ENCODE peak calls at places on chromosomes 12 and 14, in ten cellular contexts. V is GM23248; M is left kidney; P is fibroblast of the conjunctiva; C is COR-L47; K is lower leg skin; A is H54; Y is adrenal gland; Q is activated CD4-positive, alpha-beta T cell treated with anti-CD3 and anti-CD28 coated beads, Interleukin-2, amount 50 U/mL, for 1 hour; R is NCI-H1105 treated with DMSO at 0.1 percent for 48 hours. B is an unnamed sample.

GRCh38 chr14:99273025-99273723 is 1.2 kb upstream of the BCL11B start:
- DNase-seq in V (peak), M (peak), P (no peak), C (peak), K (peak), A (no peak), Y (peak), Q (no peak), R (peak), B (peak)

GRCh38 chr12:7354521-7354920 is 50.6 kb downstream of the ACSM4 start:
- DNase-seq in V (peak), M (no peak), P (no peak), C (no peak), K (no peak), A (no peak), Y (peak), Q (no peak), R (no peak), B (no peak)

GRCh38 chr14:61258985-61259384 is 22.2 kb downstream of the TMEM30B start:
- DNase-seq in V (peak), M (peak), P (no peak), C (no peak), K (no peak), A (no peak), Y (no peak), Q (no peak), R (peak), B (no peak)

GRCh38 chr12:11877869-11878780 is 192.6 kb upstream of the BCL2L14 start:
- DNase-seq in V (peak), M (no peak), P (no peak), C (no peak), K (no peak), A (peak), Y (peak), Q (no peak), R (peak), B (no peak)

GRCh38 chr12:24810378-24810777 is 138.5 kb downstream of the BCAT1 start:
- DNase-seq in V (no peak), M (no peak), P (no peak), C (no peak), K (no peak), A (no peak), Y (no peak), Q (no peak), R (no peak), B (no peak)

GRCh38 chr14:52950410-52950897 is 396 bp downstream of the FERMT2 start:
- DNase-seq in V (peak), M (peak), P (no peak), C (no peak), K (peak), A (peak), Y (peak), Q (no peak), R (peak), B (peak)

GRCh38 chr12:120132863-120133385 is 16.4 kb upstream of the RAB35 start:
- DNase-seq in V (no peak), M (no peak), P (no peak), C (no peak), K (no peak), A (no peak), Y (no peak), Q (no peak), R (no peak), B (no peak)

GRCh38 chr14:65745396-65746190 is 333.1 kb downstream of the FUT8 start:
- DNase-seq in V (no peak), M (no peak), P (no peak), C (no peak), K (no peak), A (no peak), Y (no peak), Q (no peak), R (no peak), B (no peak)

GRCh38 chr14:93231129-93231979 is 24.3 kb downstream of the UBR7 start:
- DNase-seq in V (peak), M (peak), P (no peak), C (peak), K (no peak), A (no peak), Y (peak), Q (no peak), R (peak), B (peak)

GRCh38 chr14:85102591-85102990 is 427.4 kb upstream of the FLRT2 start:
- DNase-seq in V (no peak), M (no peak), P (no peak), C (no peak), K (no peak), A (no peak), Y (no peak), Q (no peak), R (no peak), B (no peak)

GRCh38 chr14:94158239-94158888 is 15.8 kb upstream of the PPP4R4 start:
- DNase-seq in V (no peak), M (no peak), P (no peak), C (no peak), K (no peak), A (no peak), Y (no peak), Q (peak), R (no peak), B (no peak)

GRCh38 chr14:62694075-62694474 is 351.2 kb downstream of the KCNH5 start:
- DNase-seq in V (no peak), M (no peak), P (peak), C (no peak), K (no peak), A (peak), Y (no peak), Q (no peak), R (no peak), B (no peak)

GRCh38 chr12:5456906-5457305 is 25.0 kb downstream of the NTF3 start:
- DNase-seq in V (peak), M (peak), P (no peak), C (no peak), K (no peak), A (peak), Y (no peak), Q (no peak), R (no peak), B (no peak)

GRCh38 chr12:124460771-124461170 is 106.6 kb downstream of the NCOR2 start:
- DNase-seq in V (no peak), M (no peak), P (no peak), C (no peak), K (no peak), A (no peak), Y (no peak), Q (no peak), R (no peak), B (no peak)

GRCh38 chr12:12272869-12273268 is 6.0 kb upstream of the LRP6 start:
- DNase-seq in V (peak), M (peak), P (no peak), C (no peak), K (no peak), A (no peak), Y (no peak), Q (no peak), R (no peak), B (no peak)

GRCh38 chr14:91114079-91115065 is 499 bp downstream of the DGLUCY start:
- DNase-seq in V (peak), M (peak), P (no peak), C (peak), K (peak), A (peak), Y (peak), Q (peak), R (peak), B (peak)

GRCh38 chr14:91387135-91387849 is 30.3 kb downstream of the CCDC88C start:
- DNase-seq in V (no peak), M (peak), P (no peak), C (no peak), K (no peak), A (no peak), Y (no peak), Q (no peak), R (no peak), B (peak)

GRCh38 chr14:64191756-64192155 is 102.4 kb downstream of the ESR2 start:
- DNase-seq in V (peak), M (no peak), P (peak), C (no peak), K (no peak), A (peak), Y (no peak), Q (no peak), R (no peak), B (no peak)

GRCh38 chr12:103312742-103313354 is 182.9 kb downstream of the C12orf42 start:
- DNase-seq in V (no peak), M (no peak), P (no peak), C (no peak), K (no peak), A (no peak), Y (no peak), Q (no peak), R (no peak), B (no peak)

GRCh38 chr14:91113829-91114078 is at the start of gene DGLUCY:
- DNase-seq in V (peak), M (peak), P (peak), C (no peak), K (no peak), A (peak), Y (peak), Q (no peak), R (no peak), B (no peak)

GRCh38 chr14:94451091-94451751 is 1.4 kb downstream of the SERPINA11 start:
- DNase-seq in V (no peak), M (no peak), P (no peak), C (no peak), K (no peak), A (no peak), Y (no peak), Q (no peak), R (no peak), B (no peak)

GRCh38 chr12:5708371-5708770 is 236.7 kb downstream of the ANO2 start:
- DNase-seq in V (no peak), M (no peak), P (no peak), C (no peak), K (no peak), A (no peak), Y (no peak), Q (no peak), R (no peak), B (no peak)

GRCh38 chr14:81519200-81519998 is 14.3 kb downstream of the SEL1L start:
- DNase-seq in V (no peak), M (peak), P (no peak), C (no peak), K (no peak), A (no peak), Y (no peak), Q (no peak), R (no peak), B (no peak)

GRCh38 chr12:64556231-64556630 is 54.1 kb upstream of the RASSF3 start:
- DNase-seq in V (peak), M (no peak), P (no peak), C (no peak), K (no peak), A (no peak), Y (no peak), Q (no peak), R (no peak), B (no peak)

GRCh38 chr14:68563256-68564131 is 229.4 kb downstream of the ZFP36L1 start:
- DNase-seq in V (no peak), M (peak), P (no peak), C (no peak), K (no peak), A (no peak), Y (no peak), Q (no peak), R (no peak), B (peak)

GRCh38 chr12:121227294-121227693 is 17.4 kb downstream of the P2RX4 start:
- DNase-seq in V (no peak), M (peak), P (no peak), C (no peak), K (no peak), A (no peak), Y (no peak), Q (no peak), R (no peak), B (peak)

GRCh38 chr12:102847131-102847530 is 69.9 kb downstream of the PAH start:
- DNase-seq in V (peak), M (no peak), P (no peak), C (no peak), K (no peak), A (no peak), Y (no peak), Q (no peak), R (no peak), B (no peak)

GRCh38 chr12:89138048-89138852 is 214.1 kb downstream of the DUSP6 start:
- DNase-seq in V (peak), M (peak), P (no peak), C (no peak), K (no peak), A (no peak), Y (no peak), Q (no peak), R (no peak), B (no peak)